ENCODE peak calls at places on chromosomes 4 and X, in seven cellular contexts. G, D, F, W, T, Q and M are unnamed samples.

GRCh38 chr4:172996571-172997216 is 171.9 kb upstream of the GALNT7 start:
- DNase-seq in G (peak; percentile 61), D (no peak), F (no peak), W (no peak), T (no peak), Q (no peak), M (no peak)

GRCh38 chr4:116705466-116705865 is 379.9 kb downstream of the TRAM1L1 start:
- DNase-seq in G (peak; percentile 50), D (no peak), F (no peak), W (no peak), T (no peak), Q (no peak), M (no peak)

GRCh38 chr4:185730849-185731608 is 81.0 kb downstream of the SORBS2 start:
- DNase-seq in G (no peak), D (no peak), F (no peak), W (no peak), T (no peak), Q (no peak), M (no peak)

GRCh38 chr4:169099775-169100180 is 89.7 kb upstream of the CBR4 start:
- DNase-seq in G (no peak), D (no peak), F (no peak), W (no peak), T (no peak), Q (no peak), M (no peak)

GRCh38 chr4:98710831-98711230 is 52.4 kb upstream of the TSPAN5 start:
- DNase-seq in G (no peak), D (no peak), F (no peak), W (no peak), T (no peak), Q (no peak), M (no peak)

GRCh38 chr4:2084316-2084715 is 25.2 kb downstream of the NAT8L start:
- DNase-seq in G (no peak), D (no peak), F (no peak), W (no peak), T (peak; percentile 2), Q (no peak), M (no peak)

GRCh38 chrX:10453945-10454344 is 166.4 kb downstream of the MID1 start:
- DNase-seq in G (no peak), D (no peak), F (no peak), W (no peak), T (no peak), Q (no peak), M (no peak)

GRCh38 chr4:6761540-6762243 is 20.8 kb upstream of the KIAA0232 start:
- DNase-seq in G (peak; percentile 38), D (no peak), F (no peak), W (no peak), T (no peak), Q (no peak), M (peak; percentile 26)

GRCh38 chrX:131066237-131066636 is 8.1 kb downstream of the ARHGAP36 start:
- DNase-seq in G (no peak), D (no peak), F (no peak), W (no peak), T (no peak), Q (no peak), M (no peak)

GRCh38 chr4:27702710-27703431 is 842.2 kb downstream of the STIM2 start:
- DNase-seq in G (no peak), D (peak; percentile 27), F (no peak), W (no peak), T (no peak), Q (no peak), M (no peak)

GRCh38 chr4:82954212-82954611 is 53.7 kb downstream of the THAP9 start:
- DNase-seq in G (no peak), D (no peak), F (no peak), W (no peak), T (no peak), Q (no peak), M (no peak)

GRCh38 chr4:154082760-154083530 is 294.1 kb upstream of the SFRP2 start:
- DNase-seq in G (peak; percentile 9), D (peak; percentile 18), F (no peak), W (no peak), T (no peak), Q (no peak), M (no peak)

GRCh38 chrX:81174286-81174685 is 27.4 kb downstream of the HMGN5 start:
- DNase-seq in G (no peak), D (no peak), F (no peak), W (no peak), T (no peak), Q (no peak), M (no peak)

GRCh38 chrX:11965436-11965835 is 172.8 kb upstream of the FRMPD4 start:
- DNase-seq in G (no peak), D (no peak), F (no peak), W (no peak), T (no peak), Q (no peak), M (no peak)

GRCh38 chrX:57380026-57380796 is 93.7 kb downstream of the FAAH2 start:
- DNase-seq in G (no peak), D (no peak), F (no peak), W (no peak), T (no peak), Q (no peak), M (no peak)

GRCh38 chr4:7324651-7325121 is 110.0 kb downstream of the PSAPL1 start:
- DNase-seq in G (no peak), D (no peak), F (no peak), W (no peak), T (no peak), Q (peak; percentile 10), M (peak; percentile 35)

GRCh38 chr4:84938316-84938715 is 28.2 kb downstream of the WDFY3 start:
- DNase-seq in G (peak; percentile 14), D (no peak), F (no peak), W (no peak), T (no peak), Q (no peak), M (no peak)

GRCh38 chrX:153920546-153920945 is 5.5 kb downstream of the ARHGAP4 start:
- DNase-seq in G (no peak), D (no peak), F (no peak), W (no peak), T (no peak), Q (no peak), M (peak; percentile 19)

GRCh38 chrX:17376381-17377046 is 1.5 kb downstream of the NHS start:
- DNase-seq in G (peak; percentile 21), D (peak; percentile 5), F (no peak), W (peak; percentile 6), T (no peak), Q (no peak), M (no peak)

GRCh38 chrX:106005684-106006083 is 32.8 kb downstream of the SERPINA7 start:
- DNase-seq in G (no peak), D (no peak), F (no peak), W (no peak), T (no peak), Q (no peak), M (no peak)

GRCh38 chr4:82063017-82063416 is 310.8 kb downstream of the HNRNPD start:
- DNase-seq in G (no peak), D (no peak), F (no peak), W (no peak), T (no peak), Q (no peak), M (no peak)